ENCODE peak calls at places on chromosomes 3 and 15, in four cellular contexts. One of them, this sample, is unnamed.

GRCh38 chr3:72665701-72666443 is 182.4 kb downstream of the SHQ1 start:
- DNase-seq in A549: peak; percentile 35
- DNase-seq in tibial artery: no peak
- DNase-seq in IMR-90: no peak
- DNase-seq in this sample: peak; percentile 56

GRCh38 chr3:153290278-153291015 is 128.4 kb downstream of the RAP2B start:
- DNase-seq in A549: no peak
- DNase-seq in tibial artery: no peak
- DNase-seq in IMR-90: no peak
- DNase-seq in this sample: peak; percentile 36

GRCh38 chr3:127840671-127841070 is 18.4 kb upstream of the MGLL start:
- DNase-seq in A549: no peak
- DNase-seq in tibial artery: no peak
- DNase-seq in IMR-90: no peak
- DNase-seq in this sample: no peak

GRCh38 chr3:170802164-170803151 is 67.5 kb downstream of the RPL22L1 start:
- DNase-seq in A549: no peak
- DNase-seq in tibial artery: no peak
- DNase-seq in IMR-90: peak; percentile 99
- DNase-seq in this sample: no peak

GRCh38 chr3:145557405-145557804 is 603.6 kb downstream of the PLOD2 start:
- DNase-seq in A549: peak; percentile 60
- DNase-seq in tibial artery: no peak
- DNase-seq in IMR-90: no peak
- DNase-seq in this sample: no peak

GRCh38 chr3:14289590-14290453 is 111.2 kb downstream of the LSM3 start:
- DNase-seq in A549: peak; percentile 44
- DNase-seq in tibial artery: no peak
- DNase-seq in IMR-90: peak; percentile 96
- DNase-seq in this sample: peak; percentile 24

GRCh38 chr3:169984287-169984686 is 17.7 kb downstream of the SEC62 start:
- DNase-seq in A549: no peak
- DNase-seq in tibial artery: no peak
- DNase-seq in IMR-90: no peak
- DNase-seq in this sample: no peak

GRCh38 chr3:188937389-188937788 is 234.4 kb upstream of the TPRG1 start:
- DNase-seq in A549: no peak
- DNase-seq in tibial artery: no peak
- DNase-seq in IMR-90: peak; percentile 11
- DNase-seq in this sample: no peak

GRCh38 chr15:69941931-69942471 is 155.7 kb downstream of the TLE3 start:
- DNase-seq in A549: no peak
- DNase-seq in tibial artery: no peak
- DNase-seq in IMR-90: no peak
- DNase-seq in this sample: no peak

GRCh38 chr3:9976736-9977709 is 9.6 kb downstream of the EMC3 start:
- DNase-seq in A549: peak; percentile 93
- DNase-seq in tibial artery: peak; percentile 88
- DNase-seq in IMR-90: peak; percentile 98
- DNase-seq in this sample: peak; percentile 63

GRCh38 chr3:106119691-106120090 is 250.9 kb upstream of the CBLB start:
- DNase-seq in A549: peak; percentile 51
- DNase-seq in tibial artery: no peak
- DNase-seq in IMR-90: peak; percentile 63
- DNase-seq in this sample: no peak

DNA sequence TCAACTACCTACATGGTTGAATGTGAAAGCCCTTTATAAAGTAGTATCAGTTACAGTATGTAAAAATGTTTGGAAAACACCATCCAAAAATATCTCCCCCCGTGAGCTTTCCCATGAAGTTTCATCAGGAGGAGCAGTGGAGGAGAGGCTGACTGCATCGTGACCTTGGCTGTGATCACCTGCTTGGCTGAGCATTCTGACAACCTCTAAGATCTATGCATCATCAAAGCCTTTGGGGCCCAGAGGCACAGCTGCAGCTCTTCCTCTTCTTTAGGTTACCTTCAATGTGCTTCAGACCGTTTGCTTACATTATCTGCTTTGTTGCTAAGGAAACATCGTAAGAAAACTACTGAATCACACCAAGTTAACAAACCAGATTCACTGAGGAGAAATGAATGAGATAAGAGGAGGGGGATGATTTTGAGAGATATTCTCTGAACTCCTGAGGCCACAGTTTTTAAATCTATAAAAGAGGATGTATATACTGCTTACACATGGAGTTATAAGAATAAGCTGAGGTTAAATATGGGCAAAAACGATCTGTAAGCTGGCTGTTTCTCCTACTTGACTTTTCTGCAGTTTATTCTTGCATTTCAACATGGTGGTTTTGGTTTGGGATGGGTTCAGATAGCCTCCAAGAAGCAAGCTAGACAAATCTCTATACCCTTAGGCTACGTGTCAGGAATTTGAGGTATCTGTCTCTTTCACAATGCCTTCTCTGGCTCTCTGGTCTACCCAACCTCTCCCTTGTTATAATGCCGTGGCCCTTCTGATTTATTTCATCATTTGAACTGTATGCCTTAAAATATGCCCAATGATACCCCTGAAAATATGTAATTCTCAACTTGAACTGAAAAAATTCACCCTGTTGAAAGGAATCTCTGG is 4.0 kb downstream of the GCSAM start:
- DNase-seq in A549: peak; percentile 3
- DNase-seq in tibial artery: no peak
- DNase-seq in IMR-90: peak; percentile 75
- DNase-seq in this sample: no peak
- TF ChIP-seq CTCF in A549: no peak
- TF ChIP-seq CTCF in tibial artery: no peak
- TF ChIP-seq CTCF in IMR-90: no peak
- TF ChIP-seq CTCF in this sample: no peak

GRCh38 chr3:129892486-129892856 is 1.0 kb downstream of the TMCC1 start:
- DNase-seq in A549: no peak
- DNase-seq in tibial artery: no peak
- DNase-seq in IMR-90: no peak
- DNase-seq in this sample: peak; percentile 37

GRCh38 chr3:129890891-129891290 is 2.6 kb downstream of the TMCC1 start:
- DNase-seq in A549: no peak
- DNase-seq in tibial artery: no peak
- DNase-seq in IMR-90: no peak
- DNase-seq in this sample: no peak

GRCh38 chr3:129893616-129894070 is at the start of gene TMCC1:
- DNase-seq in A549: peak; percentile 86
- DNase-seq in tibial artery: peak; percentile 60
- DNase-seq in IMR-90: peak; percentile 64
- DNase-seq in this sample: peak; percentile 99

GRCh38 chr3:129890125-129890524 is 3.4 kb downstream of the TMCC1 start:
- DNase-seq in A549: no peak
- DNase-seq in tibial artery: no peak
- DNase-seq in IMR-90: no peak
- DNase-seq in this sample: no peak

DNA sequence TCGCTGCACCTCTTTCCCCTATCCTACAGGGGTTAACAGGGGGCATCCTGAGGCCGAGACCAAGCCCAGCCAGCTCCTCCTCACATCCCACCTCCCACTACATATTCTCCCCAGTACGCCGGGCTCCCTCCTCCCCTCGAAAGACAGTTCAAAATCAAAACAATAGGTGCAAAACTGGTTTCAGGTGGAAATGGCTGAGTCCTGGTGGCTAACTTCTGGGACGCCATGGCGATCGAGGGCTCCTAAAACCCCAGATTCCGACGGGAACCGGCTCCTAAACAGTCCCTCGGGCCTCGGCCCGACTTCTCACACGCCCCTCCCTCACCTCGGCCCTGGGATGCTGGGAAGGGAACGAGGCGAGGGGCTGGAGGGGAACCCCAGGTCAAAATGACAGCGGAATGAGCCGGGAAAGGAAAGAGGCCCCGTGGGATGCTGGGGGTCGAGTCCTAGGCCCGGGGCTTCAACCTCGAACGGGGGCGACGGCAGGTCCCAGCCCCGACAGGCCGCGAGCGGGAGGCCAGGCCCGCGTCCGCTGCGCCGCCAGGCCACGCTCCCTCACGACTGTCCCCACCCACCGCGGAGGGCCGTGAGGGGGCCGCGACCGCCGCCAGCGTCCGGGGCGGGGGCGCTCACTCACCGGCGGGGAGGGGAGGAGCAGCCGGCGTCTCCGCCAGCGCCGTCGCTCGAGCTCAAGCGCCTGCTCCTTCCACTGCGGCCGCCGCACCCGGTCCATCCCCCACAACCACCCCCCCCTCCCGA is 475 bp downstream of the TMCC1 start:
- DNase-seq in A549: no peak
- DNase-seq in tibial artery: peak; percentile 51
- DNase-seq in IMR-90: no peak
- DNase-seq in this sample: peak; percentile 86
- TF ChIP-seq CTCF in A549: no peak
- TF ChIP-seq CTCF in tibial artery: no peak
- TF ChIP-seq CTCF in IMR-90: no peak
- TF ChIP-seq CTCF in this sample: no peak

GRCh38 chr3:100062665-100063064 is 51.6 kb downstream of the FILIP1L start:
- DNase-seq in A549: no peak
- DNase-seq in tibial artery: no peak
- DNase-seq in IMR-90: no peak
- DNase-seq in this sample: no peak

GRCh38 chr3:100053929-100054620 is 60.2 kb downstream of the FILIP1L start:
- DNase-seq in A549: no peak
- DNase-seq in tibial artery: no peak
- DNase-seq in IMR-90: no peak
- DNase-seq in this sample: no peak

GRCh38 chr3:100059472-100059871 is 54.8 kb downstream of the FILIP1L start:
- DNase-seq in A549: no peak
- DNase-seq in tibial artery: no peak
- DNase-seq in IMR-90: no peak
- DNase-seq in this sample: no peak

GRCh38 chr3:100060685-100061484 is 53.4 kb downstream of the FILIP1L start:
- DNase-seq in A549: no peak
- DNase-seq in tibial artery: no peak
- DNase-seq in IMR-90: no peak
- DNase-seq in this sample: no peak

DNA sequence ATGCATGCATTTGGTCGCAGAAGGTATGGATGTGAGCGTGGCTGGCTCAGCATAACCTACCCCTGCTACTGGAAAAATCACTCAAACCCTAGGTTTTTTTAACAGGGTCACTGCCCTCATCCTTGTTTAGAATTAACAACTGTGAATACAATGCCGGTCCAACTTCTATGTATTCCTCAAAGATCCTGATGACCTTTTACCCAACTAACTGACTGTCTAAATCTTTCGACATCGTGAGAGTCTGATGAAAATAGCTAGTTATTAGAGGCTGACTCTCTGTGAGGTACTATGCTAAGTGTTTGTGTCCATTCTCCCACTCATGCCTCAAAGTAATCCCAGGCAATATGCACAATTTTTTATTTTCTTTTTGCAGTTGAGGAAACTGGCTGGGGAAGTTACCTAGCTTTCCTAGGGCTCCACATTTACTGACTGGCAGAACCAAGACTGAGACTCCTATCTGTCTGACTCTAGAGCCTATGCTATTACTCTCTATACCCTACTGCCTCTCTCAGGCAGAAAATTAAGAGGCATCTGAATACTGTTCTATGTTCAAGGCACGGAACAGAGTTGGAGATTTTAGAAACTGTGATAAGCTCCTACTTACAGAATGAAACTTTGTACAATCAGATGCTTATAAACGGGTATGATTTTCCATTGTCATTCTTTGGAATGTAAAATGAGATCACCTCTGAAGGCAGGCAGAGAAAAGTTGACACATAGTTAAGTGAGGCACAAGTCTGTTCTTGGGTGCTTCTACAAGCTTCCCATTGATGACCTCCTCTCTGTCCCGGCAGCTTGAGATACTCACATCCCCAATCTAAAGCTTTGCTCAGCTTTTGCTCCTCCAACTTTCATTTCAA is 56.4 kb downstream of the FILIP1L start:
- DNase-seq in A549: no peak
- DNase-seq in tibial artery: no peak
- DNase-seq in IMR-90: no peak
- DNase-seq in this sample: no peak
- TF ChIP-seq CTCF in A549: no peak
- TF ChIP-seq CTCF in tibial artery: peak; percentile 9
- TF ChIP-seq CTCF in IMR-90: no peak
- TF ChIP-seq CTCF in this sample: no peak

GRCh38 chr3:62670351-62670750 is 204.9 kb downstream of the CADPS start:
- DNase-seq in A549: no peak
- DNase-seq in tibial artery: no peak
- DNase-seq in IMR-90: no peak
- DNase-seq in this sample: no peak

GRCh38 chr3:62665627-62666433 is 209.4 kb downstream of the CADPS start:
- DNase-seq in A549: peak; percentile 44
- DNase-seq in tibial artery: peak; percentile 74
- DNase-seq in IMR-90: peak; percentile 18
- DNase-seq in this sample: peak; percentile 75

GRCh38 chr3:62669161-62669560 is 206.1 kb downstream of the CADPS start:
- DNase-seq in A549: no peak
- DNase-seq in tibial artery: no peak
- DNase-seq in IMR-90: no peak
- DNase-seq in this sample: no peak

GRCh38 chr3:62672270-62672987 is 202.8 kb downstream of the CADPS start:
- DNase-seq in A549: no peak
- DNase-seq in tibial artery: no peak
- DNase-seq in IMR-90: no peak
- DNase-seq in this sample: no peak

GRCh38 chr3:62667714-62668113 is 207.5 kb downstream of the CADPS start:
- DNase-seq in A549: no peak
- DNase-seq in tibial artery: no peak
- DNase-seq in IMR-90: no peak
- DNase-seq in this sample: no peak
- TF ChIP-seq CTCF in A549: no peak
- TF ChIP-seq CTCF in tibial artery: no peak
- TF ChIP-seq CTCF in IMR-90: no peak
- TF ChIP-seq CTCF in this sample: no peak